ENCODE peak calls at places on chromosomes 1 and 21, in nine cellular contexts. O is suprapubic skin; F is DND-41; A is tibial artery; L is SJSA1; K is CD4-positive, alpha-beta memory T cell; G is psoas muscle; C is small intestine; U is adrenal gland. T is an unnamed sample.

GRCh38 chr1:235806128-235806527 is 60.6 kb downstream of the LYST start:
- DNase-seq in F (no peak), G (no peak), K (no peak), A (no peak), L (no peak), U (no peak), C (no peak), O (no peak), T (no peak)

GRCh38 chr1:89262643-89263042 is 10.0 kb downstream of the GBP5 start:
- DNase-seq in G (no peak), A (no peak), L (no peak), O (no peak), C (no peak), F (no peak), K (no peak), U (no peak), T (no peak)

GRCh38 chr1:247332215-247332900 is 691 bp upstream of the ZNF496 start:
- DNase-seq in A (peak; percentile 31), L (peak; percentile 54), U (peak; percentile 50), K (peak; percentile 43), O (no peak), G (peak; percentile 80), C (peak; percentile 20), F (peak; percentile 75), T (peak; percentile 3)

GRCh38 chr1:198560093-198560638 is 19.7 kb upstream of the ATP6V1G3 start:
- DNase-seq in A (peak; percentile 28), G (no peak), O (no peak), U (no peak), K (no peak), C (no peak), F (no peak), L (no peak), T (no peak)

GRCh38 chr1:181438013-181438412 is 45.3 kb upstream of the CACNA1E start:
- DNase-seq in G (no peak), F (no peak), U (no peak), A (no peak), K (no peak), O (no peak), C (no peak), L (no peak), T (no peak)

GRCh38 chr1:111704776-111705175 is 34.4 kb downstream of the INKA2 start:
- DNase-seq in C (peak; percentile 42), L (no peak), F (no peak), O (no peak), U (no peak), K (no peak), A (no peak), G (no peak), T (no peak)

GRCh38 chr1:155864393-155864792 is 5.0 kb downstream of the SYT11 start:
- DNase-seq in C (no peak), K (no peak), O (no peak), F (no peak), L (no peak), A (no peak), G (no peak), U (no peak), T (no peak)

GRCh38 chr1:240599299-240599698 is 12.7 kb downstream of the GREM2 start:
- DNase-seq in K (no peak), U (no peak), G (no peak), F (no peak), L (no peak), C (no peak), O (no peak), A (no peak), T (no peak)

GRCh38 chr1:212283741-212284140 is 1.5 kb upstream of the PPP2R5A start:
- DNase-seq in C (peak; percentile 26), F (no peak), U (no peak), O (no peak), A (no peak), K (peak; percentile 24), L (no peak), G (no peak), T (peak; percentile 25)

GRCh38 chr1:2251363-2251762 is 23.2 kb downstream of the SKI start:
- DNase-seq in O (no peak), L (no peak), U (no peak), F (no peak), C (no peak), G (no peak), A (no peak), K (no peak), T (no peak)

GRCh38 chr1:225896937-225897549 is 8.1 kb upstream of the LEFTY1 start:
- DNase-seq in K (peak; percentile 87), G (peak; percentile 35), U (no peak), C (peak; percentile 77), L (no peak), A (no peak), O (no peak), F (peak; percentile 59), T (peak; percentile 73)

GRCh38 chr1:233518344-233518743 is 95.6 kb upstream of the KCNK1 start:
- DNase-seq in L (no peak), C (peak; percentile 56), A (no peak), F (peak; percentile 36), G (no peak), K (no peak), O (no peak), U (peak; percentile 28), T (peak; percentile 23)

GRCh38 chr1:6274102-6274501 is 13.2 kb upstream of the GPR153 start:
- DNase-seq in L (no peak), U (no peak), K (no peak), G (no peak), O (no peak), C (no peak), A (no peak), F (no peak), T (no peak)

GRCh38 chr1:29200905-29201594 is 19.4 kb upstream of the SRSF4 start:
- DNase-seq in G (no peak), K (no peak), A (no peak), L (no peak), F (no peak), U (no peak), C (no peak), O (no peak), T (no peak)

GRCh38 chr1:93346472-93346991 is 825 bp downstream of the DR1 start:
- DNase-seq in G (no peak), K (peak; percentile 18), U (no peak), L (no peak), A (peak; percentile 20), O (no peak), C (peak; percentile 50), F (peak; percentile 21), T (peak; percentile 40)

GRCh38 chr1:30356839-30357238 is 366.5 kb downstream of the MATN1 start:
- DNase-seq in K (no peak), U (no peak), G (no peak), F (no peak), A (no peak), C (no peak), O (no peak), L (no peak), T (no peak)

GRCh38 chr1:150798509-150798908 is 9.6 kb downstream of the CTSK start:
- DNase-seq in G (no peak), L (no peak), C (no peak), F (no peak), A (no peak), U (no peak), K (no peak), O (no peak), T (no peak)

GRCh38 chr1:115242543-115242942 is 95.5 kb downstream of the NGF start:
- DNase-seq in U (no peak), C (no peak), K (no peak), G (no peak), F (no peak), A (no peak), O (no peak), L (no peak), T (no peak)

DNA sequence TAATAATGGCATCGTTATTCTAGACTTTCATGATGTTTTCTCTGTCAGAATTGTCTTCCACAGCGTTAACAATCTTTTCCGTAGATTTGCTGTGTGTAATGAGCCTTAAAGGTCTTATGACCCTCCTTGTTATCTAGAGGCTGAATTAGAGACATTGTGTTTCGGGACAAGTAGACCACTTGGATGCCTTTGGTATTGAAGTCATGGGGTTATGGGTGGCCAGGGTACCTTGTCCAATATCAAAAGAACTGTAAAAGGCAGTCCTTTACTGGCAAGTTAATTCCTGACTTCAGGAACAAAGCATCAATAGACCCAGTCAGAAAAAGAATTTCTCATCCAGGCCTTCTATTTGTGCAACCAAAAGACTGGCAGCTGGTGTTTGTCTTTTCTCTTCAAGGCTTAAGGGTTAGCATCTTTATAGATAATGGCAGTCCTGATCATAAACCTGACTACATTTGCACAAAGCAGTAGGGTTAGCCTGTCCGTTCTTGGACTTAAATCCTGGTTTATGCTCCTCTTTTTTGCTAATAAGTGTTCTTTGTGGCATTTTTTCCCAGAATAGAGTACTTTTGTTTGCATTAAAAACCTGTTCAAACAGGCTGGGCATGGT is 30.0 kb upstream of the CHAF1B start:
- DNase-seq in O (no peak), U (no peak), C (no peak), L (no peak), F (no peak), K (no peak), G (no peak), A (no peak), T (no peak)
- H3K36me3 ChIP-seq in O (peaks cover 72% of the 10 kb centered on the region), U (no peaks in the 10 kb centered on the region), C (peaks cover 13% of the 10 kb centered on the region), L (peaks cover 65% of the 10 kb centered on the region), F (peaks cover 78% of the 10 kb centered on the region), K (peaks cover 47% of the 10 kb centered on the region), G (peaks cover 4% of the 10 kb centered on the region), A (peaks cover 68% of the 10 kb centered on the region), T (peaks cover 81% of the 10 kb centered on the region)

DNA sequence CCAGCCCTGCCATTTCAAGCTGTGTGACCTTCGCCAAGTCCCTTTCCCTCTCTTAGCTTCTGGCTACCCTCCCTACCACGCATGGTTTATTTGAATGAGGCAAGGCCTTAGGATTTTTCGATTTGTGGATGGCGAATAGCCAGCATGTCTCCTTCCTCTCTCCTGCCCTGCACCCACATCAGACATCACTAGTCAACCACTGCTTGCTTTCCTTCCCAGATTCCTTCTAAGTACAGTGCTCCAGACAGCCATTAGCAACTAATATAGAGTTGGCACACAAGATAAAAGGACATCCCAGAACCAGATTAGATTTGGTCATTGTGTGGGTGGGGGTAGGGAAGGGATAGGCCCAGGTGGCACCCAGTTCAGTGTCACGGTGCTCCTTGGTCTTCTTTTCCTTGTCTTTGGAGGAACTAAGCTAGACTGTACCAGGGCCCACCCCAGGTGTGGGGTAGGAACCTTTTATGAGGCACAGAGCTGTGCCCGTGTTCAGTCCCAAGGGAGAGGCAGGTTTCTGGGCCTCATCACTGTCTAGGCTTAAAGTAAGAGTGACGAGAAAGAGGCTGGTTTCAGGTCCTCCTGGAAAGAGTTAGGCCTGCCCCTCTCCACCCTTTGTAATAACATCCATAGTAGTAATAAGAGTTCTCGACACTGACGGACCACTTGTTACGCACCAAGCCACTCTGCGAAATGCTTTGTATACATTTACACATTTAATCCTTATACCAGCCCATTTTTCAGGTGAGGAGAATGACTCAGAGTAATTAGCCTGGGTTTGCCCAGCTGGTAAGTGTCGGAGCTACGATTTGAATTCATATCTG is 8.6 kb downstream of the ALPL start:
- DNase-seq in A (no peak), O (no peak), F (no peak), G (no peak), L (no peak), U (no peak), C (no peak), K (no peak), T (no peak)
- H3K27ac ChIP-seq in A (no peak overlapping the region), O (peak overlapping the region; percentile 71), F (no peak overlapping the region), G (no peak overlapping the region), L (no peak overlapping the region), U (no peak overlapping the region), C (no peak overlapping the region), K (no peak overlapping the region), T (no peak overlapping the region)

GRCh38 chr1:159714529-159714928 is at the start of gene CRP:
- DNase-seq in O (no peak), A (no peak), G (no peak), F (no peak), L (no peak), U (no peak), K (no peak), C (no peak), T (no peak)
- H3K36me3 ChIP-seq in O (no peaks in the 10 kb centered on the region), A (no peaks in the 10 kb centered on the region), G (no peaks in the 10 kb centered on the region), F (no peaks in the 10 kb centered on the region), L (no peaks in the 10 kb centered on the region), U (no peaks in the 10 kb centered on the region), K (no peaks in the 10 kb centered on the region), C (no peaks in the 10 kb centered on the region), T (no peaks in the 10 kb centered on the region)

GRCh38 chr1:61085191-61086086 is 3.1 kb downstream of the NFIA start:
- DNase-seq in O (no peak), G (no peak), U (no peak), F (no peak), A (no peak), C (no peak), L (no peak), K (no peak), T (no peak)
- H3K27ac ChIP-seq in O (peak overlapping the region; percentile 94), G (peak overlapping the region; percentile 97), U (peak overlapping the region; percentile 4), F (no peak overlapping the region), A (peak overlapping the region; percentile 99), C (no peak overlapping the region), L (no peak overlapping the region), K (no peak overlapping the region), T (no peak overlapping the region)